ENCODE peak calls at places on chromosome 1, in eight cellular contexts. G is ovary, L is H1, Q is A549, C is stomach, X is SK-N-SH, Z is K562, Y is sigmoid colon. V is an unnamed sample.
A peak's percentile ranks its signal among the peaks of the same experiment; 100 is the strongest.

GRCh38 chr1:110084226-110085078 is 14.0 kb upstream of the ALX3 start:
- DNase-seq in G (peak; percentile 80), L (no peak), Q (no peak), C (peak; percentile 72), X (no peak), Z (no peak), Y (peak; percentile 80), V (peak; percentile 93)

GRCh38 chr1:153466908-153467307 is 6.5 kb upstream of the S100A7 start:
- DNase-seq in G (no peak), L (no peak), Q (no peak), C (no peak), X (no peak), Z (no peak), Y (no peak), V (no peak)

GRCh38 chr1:171267391-171267790 is 19.1 kb downstream of the FMO1 start:
- DNase-seq in G (no peak), L (no peak), Q (no peak), C (no peak), X (no peak), Z (no peak), Y (no peak), V (no peak)

GRCh38 chr1:83900530-83900929 is 98.4 kb downstream of the TTLL7 start:
- DNase-seq in G (no peak), L (no peak), Q (no peak), C (no peak), X (no peak), Z (no peak), Y (no peak), V (no peak)

GRCh38 chr1:192461684-192462083 is 113.9 kb upstream of the RGS1 start:
- DNase-seq in G (no peak), L (no peak), Q (no peak), C (no peak), X (no peak), Z (no peak), Y (no peak), V (no peak)

GRCh38 chr1:167782946-167783345 is 61.2 kb downstream of the MPZL1 start:
- DNase-seq in G (no peak), L (no peak), Q (no peak), C (no peak), X (no peak), Z (no peak), Y (no peak), V (no peak)

GRCh38 chr1:192266645-192267044 is 50.1 kb upstream of the RGS21 start:
- DNase-seq in G (no peak), L (no peak), Q (no peak), C (no peak), X (no peak), Z (no peak), Y (no peak), V (no peak)

GRCh38 chr1:71074681-71075080 is 6.2 kb downstream of the ZRANB2 start:
- DNase-seq in G (no peak), L (no peak), Q (no peak), C (no peak), X (no peak), Z (no peak), Y (no peak), V (no peak)

GRCh38 chr1:181043025-181043880 is 9.5 kb downstream of the MR1 start:
- DNase-seq in G (no peak), L (no peak), Q (peak; percentile 47), C (no peak), X (no peak), Z (no peak), Y (no peak), V (peak; percentile 82)

GRCh38 chr1:4756851-4757580 is 102.6 kb downstream of the AJAP1 start:
- DNase-seq in G (no peak), L (no peak), Q (no peak), C (no peak), X (no peak), Z (no peak), Y (no peak), V (no peak)

GRCh38 chr1:208526726-208527125 is 282.5 kb upstream of the PLXNA2 start:
- DNase-seq in G (no peak), L (no peak), Q (no peak), C (no peak), X (no peak), Z (no peak), Y (no peak), V (no peak)

GRCh38 chr1:117828206-117828605 is 101.2 kb downstream of the GDAP2 start:
- DNase-seq in G (no peak), L (no peak), Q (no peak), C (no peak), X (peak; percentile 38), Z (no peak), Y (peak; percentile 89), V (no peak)

GRCh38 chr1:200558866-200559459 is 61.6 kb downstream of the KIF14 start:
- DNase-seq in G (no peak), L (no peak), Q (peak; percentile 64), C (no peak), X (peak; percentile 47), Z (no peak), Y (no peak), V (no peak)

DNA sequence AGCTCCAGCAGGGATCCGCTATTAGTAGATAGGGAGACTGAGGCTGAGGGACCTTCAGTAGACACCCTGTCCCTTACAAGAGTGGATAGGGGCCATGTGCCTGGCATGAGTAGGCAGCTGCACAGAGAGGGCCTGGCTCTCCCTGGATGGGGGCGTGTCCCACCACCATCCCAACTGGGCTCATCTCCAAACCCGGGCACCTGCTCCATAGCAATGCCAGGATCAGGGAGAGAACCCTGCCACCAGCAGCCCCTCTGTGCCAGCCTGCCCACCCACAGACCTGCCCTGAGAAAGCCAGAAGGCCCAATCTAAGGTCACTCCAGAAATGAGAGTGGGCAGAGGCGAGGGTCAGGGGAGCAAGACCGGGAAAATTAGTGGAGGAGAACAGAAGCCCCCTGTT is 121.3 kb downstream of the GRIK3 start:
- DNase-seq in G (no peak), L (no peak), Q (no peak), C (no peak), X (no peak), Z (no peak), Y (peak; percentile 40), V (no peak)
- TF ChIP-seq EP300 in G (no peak), L (no peak), Q (no peak), C (no peak), X (no peak), Z (no peak), Y (no peak), V (no peak)

DNA sequence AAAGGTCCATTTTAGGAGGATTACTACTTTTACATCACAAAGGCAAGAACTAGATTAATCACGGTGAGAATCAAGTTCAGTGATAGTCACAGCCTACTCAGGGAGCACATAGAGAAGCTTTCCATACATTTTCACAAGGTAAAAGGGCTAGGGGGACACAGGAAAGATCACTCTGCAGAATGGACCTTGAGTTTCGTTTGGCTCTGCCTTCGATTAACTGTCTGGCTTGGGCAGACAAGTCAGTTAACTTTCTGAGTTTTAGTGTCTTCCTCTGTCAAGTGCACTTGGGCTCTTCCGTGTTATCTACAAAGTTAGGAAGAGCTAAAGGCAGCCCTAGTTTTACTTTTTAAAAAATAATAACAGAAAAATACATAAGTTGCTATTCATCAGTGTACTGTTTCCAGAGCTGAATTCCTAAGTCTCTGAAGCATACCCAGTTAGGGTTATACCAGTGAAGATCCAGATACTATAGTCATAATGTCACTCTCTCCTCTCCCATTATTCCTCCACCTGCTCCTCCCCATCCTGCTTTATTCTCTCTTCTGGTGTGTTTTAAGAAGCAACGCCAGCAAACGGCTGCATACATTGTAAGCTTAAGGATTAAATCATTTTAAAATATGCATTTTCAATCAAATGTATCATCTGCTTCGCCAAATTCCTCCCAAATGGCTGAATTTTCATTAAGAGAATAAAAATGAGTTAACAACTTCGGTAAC is 1.7 kb downstream of the CEP170 start:
- DNase-seq in G (no peak), L (no peak), Q (no peak), C (no peak), X (no peak), Z (no peak), Y (no peak), V (no peak)
- TF ChIP-seq EP300 in G (no peak), L (no peak), Q (no peak), C (no peak), X (no peak), Z (no peak), Y (no peak), V (no peak)

GRCh38 chr1:210129092-210129491 is 103.5 kb upstream of the SERTAD4 start:
- DNase-seq in G (no peak), L (no peak), Q (no peak), C (no peak), X (no peak), Z (no peak), Y (no peak), V (no peak)

GRCh38 chr1:210129759-210130158 is 102.8 kb upstream of the SERTAD4 start:
- DNase-seq in G (no peak), L (no peak), Q (no peak), C (no peak), X (no peak), Z (no peak), Y (no peak), V (no peak)

GRCh38 chr1:210132582-210132981 is 100.0 kb upstream of the SERTAD4 start:
- DNase-seq in G (no peak), L (no peak), Q (peak; percentile 16), C (no peak), X (no peak), Z (peak; percentile 16), Y (no peak), V (no peak)
- TF ChIP-seq EP300 in G (no peak), L (no peak), Q (no peak), C (no peak), X (no peak), Z (no peak), Y (no peak), V (no peak)

DNA sequence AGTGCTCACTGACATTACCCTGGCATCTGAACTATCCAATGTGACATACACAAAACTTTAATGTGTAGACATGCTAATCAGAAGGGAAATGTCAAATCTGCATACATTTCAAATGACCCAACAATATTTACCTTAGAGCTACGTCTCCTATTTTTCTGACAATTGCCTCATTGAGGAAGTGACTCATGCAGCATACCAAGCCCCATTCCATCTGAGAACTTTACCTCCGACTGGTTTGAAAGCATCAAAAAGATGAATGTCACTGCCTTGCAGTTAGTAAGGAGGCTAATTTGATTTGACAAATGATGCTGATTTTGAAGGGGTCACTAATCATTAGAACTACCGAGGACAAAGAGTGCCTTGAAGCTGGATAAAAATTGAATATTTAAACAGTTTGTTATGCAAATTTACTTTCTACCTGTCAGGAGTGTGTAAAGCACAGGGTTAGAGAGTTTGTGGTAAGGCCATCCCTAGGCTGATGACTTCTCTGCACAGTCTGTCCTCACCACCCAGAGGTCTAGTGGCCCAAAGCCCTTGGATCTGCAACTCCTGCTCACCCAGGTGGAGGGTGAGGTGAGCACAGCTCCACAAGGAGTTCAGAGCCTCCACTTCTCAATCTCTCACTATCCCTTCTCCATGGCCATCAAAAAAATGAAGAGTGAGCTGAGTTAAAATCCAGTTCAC is 500.3 kb upstream of the C1orf87 start:
- DNase-seq in G (no peak), L (no peak), Q (peak; percentile 25), C (no peak), X (no peak), Z (no peak), Y (no peak), V (peak; percentile 30)
- TF ChIP-seq EP300 in G (no peak), L (no peak), Q (no peak), C (no peak), X (no peak), Z (no peak), Y (no peak), V (no peak)

GRCh38 chr1:204296431-204296988 is 63.2 kb downstream of the PLEKHA6 start:
- DNase-seq in G (peak; percentile 79), L (no peak), Q (no peak), C (no peak), X (no peak), Z (no peak), Y (peak; percentile 61), V (no peak)
- TF ChIP-seq EP300 in G (no peak), L (no peak), Q (no peak), C (no peak), X (no peak), Z (no peak), Y (no peak), V (no peak)

GRCh38 chr1:51331206-51332100 is 1.1 kb upstream of the TTC39A start:
- DNase-seq in G (no peak), L (no peak), Q (peak; percentile 48), C (peak; percentile 50), X (peak; percentile 83), Z (peak; percentile 92), Y (no peak), V (no peak)
- TF ChIP-seq EP300 in G (no peak), L (no peak), Q (no peak), C (no peak), X (no peak), Z (peak; percentile 63), Y (no peak), V (no peak)

V was measured in upper lobe of left lung.